ENCODE peak calls at places on chromosomes 6 and 20, in seven cellular contexts. One of them, this sample, is unnamed.

GRCh38 chr6:158742988-158743651 is 76.0 kb downstream of the EZR start:
- DNase-seq in uterus: no peak
- DNase-seq in GM23338: no peak
- DNase-seq in fibroblast of lung: peak
- DNase-seq in pancreas: no peak
- DNase-seq in bronchial epithelial cell: peak
- DNase-seq in tibial nerve: no peak
- DNase-seq in this sample: no peak

GRCh38 chr6:70216767-70217166 is 86.1 kb downstream of the COL9A1 start:
- DNase-seq in tibial nerve: no peak
- DNase-seq in GM23338: no peak
- DNase-seq in uterus: no peak
- DNase-seq in bronchial epithelial cell: no peak
- DNase-seq in fibroblast of lung: no peak
- DNase-seq in pancreas: no peak
- DNase-seq in this sample: no peak

GRCh38 chr6:3977875-3978711 is 100.8 kb downstream of the FAM217A start:
- DNase-seq in bronchial epithelial cell: peak
- DNase-seq in tibial nerve: no peak
- DNase-seq in pancreas: no peak
- DNase-seq in GM23338: peak
- DNase-seq in fibroblast of lung: peak
- DNase-seq in uterus: peak
- DNase-seq in this sample: peak

GRCh38 chr20:48635361-48635760 is 192.4 kb downstream of the PREX1 start:
- DNase-seq in bronchial epithelial cell: no peak
- DNase-seq in tibial nerve: no peak
- DNase-seq in uterus: no peak
- DNase-seq in fibroblast of lung: no peak
- DNase-seq in GM23338: no peak
- DNase-seq in pancreas: no peak
- DNase-seq in this sample: no peak

GRCh38 chr6:87243812-87244211 is 78.6 kb upstream of the SMIM8 start:
- DNase-seq in bronchial epithelial cell: no peak
- DNase-seq in uterus: no peak
- DNase-seq in GM23338: no peak
- DNase-seq in tibial nerve: no peak
- DNase-seq in fibroblast of lung: no peak
- DNase-seq in pancreas: no peak
- DNase-seq in this sample: no peak

GRCh38 chr20:13338999-13339411 is 117.9 kb downstream of the ISM1 start:
- DNase-seq in pancreas: no peak
- DNase-seq in tibial nerve: no peak
- DNase-seq in bronchial epithelial cell: no peak
- DNase-seq in fibroblast of lung: no peak
- DNase-seq in uterus: no peak
- DNase-seq in GM23338: no peak
- DNase-seq in this sample: no peak

GRCh38 chr20:63080811-63081210 is 74.0 kb upstream of the BHLHE23 start:
- DNase-seq in GM23338: no peak
- DNase-seq in pancreas: no peak
- DNase-seq in fibroblast of lung: no peak
- DNase-seq in tibial nerve: no peak
- DNase-seq in uterus: no peak
- DNase-seq in bronchial epithelial cell: no peak
- DNase-seq in this sample: no peak

GRCh38 chr6:110137924-110138887 is 41.3 kb downstream of the WASF1 start:
- DNase-seq in bronchial epithelial cell: no peak
- DNase-seq in GM23338: peak
- DNase-seq in pancreas: no peak
- DNase-seq in uterus: no peak
- DNase-seq in tibial nerve: no peak
- DNase-seq in fibroblast of lung: no peak
- DNase-seq in this sample: no peak

GRCh38 chr6:154767419-154767818 is 34.2 kb downstream of the SCAF8 start:
- DNase-seq in fibroblast of lung: no peak
- DNase-seq in GM23338: no peak
- DNase-seq in bronchial epithelial cell: no peak
- DNase-seq in uterus: no peak
- DNase-seq in tibial nerve: no peak
- DNase-seq in pancreas: no peak
- DNase-seq in this sample: no peak

GRCh38 chr6:37367557-37367956 is 13.8 kb downstream of the RNF8 start:
- DNase-seq in pancreas: no peak
- DNase-seq in tibial nerve: no peak
- DNase-seq in GM23338: no peak
- DNase-seq in bronchial epithelial cell: peak
- DNase-seq in fibroblast of lung: no peak
- DNase-seq in uterus: no peak
- DNase-seq in this sample: no peak

GRCh38 chr6:37368961-37369320 is 15.2 kb downstream of the RNF8 start:
- DNase-seq in pancreas: no peak
- DNase-seq in fibroblast of lung: no peak
- DNase-seq in bronchial epithelial cell: no peak
- DNase-seq in uterus: no peak
- DNase-seq in tibial nerve: no peak
- DNase-seq in GM23338: no peak
- DNase-seq in this sample: no peak

GRCh38 chr6:37366910-37367309 is 13.1 kb downstream of the RNF8 start:
- DNase-seq in tibial nerve: no peak
- DNase-seq in pancreas: no peak
- DNase-seq in fibroblast of lung: no peak
- DNase-seq in GM23338: no peak
- DNase-seq in bronchial epithelial cell: no peak
- DNase-seq in uterus: no peak
- DNase-seq in this sample: peak

GRCh38 chr6:37362101-37362823 is 8.5 kb downstream of the RNF8 start:
- DNase-seq in pancreas: no peak
- DNase-seq in tibial nerve: no peak
- DNase-seq in bronchial epithelial cell: no peak
- DNase-seq in fibroblast of lung: no peak
- DNase-seq in uterus: no peak
- DNase-seq in GM23338: no peak
- DNase-seq in this sample: no peak

GRCh38 chr6:37365791-37366190 is 12.0 kb downstream of the RNF8 start:
- DNase-seq in GM23338: peak
- DNase-seq in bronchial epithelial cell: peak
- DNase-seq in uterus: no peak
- DNase-seq in tibial nerve: no peak
- DNase-seq in pancreas: no peak
- DNase-seq in fibroblast of lung: peak
- DNase-seq in this sample: peak
- TF ChIP-seq CTCF in GM23338: no peak
- TF ChIP-seq CTCF in bronchial epithelial cell: peak
- TF ChIP-seq CTCF in uterus: no peak
- TF ChIP-seq CTCF in tibial nerve: peak
- TF ChIP-seq CTCF in pancreas: no peak
- TF ChIP-seq CTCF in fibroblast of lung: no peak
- TF ChIP-seq CTCF in this sample: peak

GRCh38 chr6:31543639-31544038 is 1.8 kb upstream of the DDX39B start:
- DNase-seq in tibial nerve: no peak
- DNase-seq in uterus: no peak
- DNase-seq in bronchial epithelial cell: no peak
- DNase-seq in GM23338: no peak
- DNase-seq in fibroblast of lung: no peak
- DNase-seq in pancreas: no peak
- DNase-seq in this sample: no peak

GRCh38 chr6:31540640-31541039 is 1.2 kb downstream of the DDX39B start:
- DNase-seq in tibial nerve: no peak
- DNase-seq in pancreas: no peak
- DNase-seq in uterus: no peak
- DNase-seq in GM23338: no peak
- DNase-seq in fibroblast of lung: no peak
- DNase-seq in bronchial epithelial cell: no peak
- DNase-seq in this sample: no peak

GRCh38 chr6:31541059-31541657 is 645 bp downstream of the DDX39B start:
- DNase-seq in fibroblast of lung: peak
- DNase-seq in pancreas: no peak
- DNase-seq in tibial nerve: no peak
- DNase-seq in uterus: no peak
- DNase-seq in bronchial epithelial cell: peak
- DNase-seq in GM23338: peak
- DNase-seq in this sample: peak

GRCh38 chr6:31544676-31545075 is 1.7 kb downstream of the ATP6V1G2 start:
- DNase-seq in uterus: no peak
- DNase-seq in pancreas: no peak
- DNase-seq in GM23338: no peak
- DNase-seq in fibroblast of lung: no peak
- DNase-seq in bronchial epithelial cell: no peak
- DNase-seq in tibial nerve: no peak
- DNase-seq in this sample: no peak

DNA sequence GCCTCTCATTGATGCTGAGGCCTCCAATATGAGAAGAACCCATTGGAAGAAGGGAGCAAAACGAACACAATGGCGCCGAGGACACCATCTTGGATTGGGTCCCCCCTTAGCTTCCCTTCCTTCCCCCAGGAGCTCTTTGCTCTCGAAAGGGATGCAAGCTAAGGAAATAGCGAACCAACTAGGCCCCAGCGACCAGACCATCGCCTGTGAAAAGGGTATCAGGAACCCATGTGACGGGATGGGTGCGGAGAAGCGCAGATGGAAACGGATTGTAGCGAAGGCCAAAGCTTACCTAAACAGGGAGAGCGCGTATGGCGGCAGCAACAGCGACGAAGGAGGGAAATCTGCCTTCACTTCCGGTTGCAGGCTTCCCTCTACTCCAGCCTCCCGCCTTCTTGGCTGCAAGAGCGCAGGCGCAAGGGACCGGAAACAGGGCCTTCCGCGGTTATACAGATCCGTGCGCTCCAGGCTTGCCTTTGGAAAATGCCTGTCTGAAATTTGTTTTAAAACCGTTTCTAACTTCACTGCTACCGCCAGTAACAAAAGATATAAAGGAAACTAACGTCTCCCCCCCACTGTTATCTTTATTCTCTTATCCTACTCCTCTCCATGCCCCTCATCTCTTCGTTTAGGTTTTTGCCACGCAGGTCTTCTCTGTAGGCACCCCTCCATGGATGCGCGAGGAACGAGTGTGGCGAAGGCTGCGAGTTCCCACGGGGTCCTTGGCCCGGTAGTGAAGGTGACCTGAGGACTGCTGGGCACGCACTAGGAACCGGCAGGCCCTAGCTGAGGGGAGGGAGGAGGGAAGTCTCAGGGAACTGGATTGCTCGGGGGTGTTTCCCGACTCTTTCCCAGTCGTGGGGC is at the start of gene DDX39B:
- DNase-seq in GM23338: peak
- DNase-seq in bronchial epithelial cell: peak
- DNase-seq in pancreas: peak
- DNase-seq in uterus: peak
- DNase-seq in fibroblast of lung: peak
- DNase-seq in tibial nerve: peak
- DNase-seq in this sample: peak
- H3K4me3 ChIP-seq in GM23338: peak
- H3K4me3 ChIP-seq in bronchial epithelial cell: peak
- H3K4me3 ChIP-seq in pancreas: peak
- H3K4me3 ChIP-seq in uterus: peak
- H3K4me3 ChIP-seq in fibroblast of lung: peak
- H3K4me3 ChIP-seq in tibial nerve: peak
- H3K4me3 ChIP-seq in this sample: peak

GRCh38 chr20:35277127-35277526 is 795 bp downstream of the MMP24OS start:
- DNase-seq in uterus: no peak
- DNase-seq in GM23338: no peak
- DNase-seq in bronchial epithelial cell: no peak
- DNase-seq in pancreas: no peak
- DNase-seq in fibroblast of lung: no peak
- DNase-seq in tibial nerve: no peak
- DNase-seq in this sample: no peak

GRCh38 chr20:35276408-35276807 is 1.5 kb downstream of the MMP24OS start:
- DNase-seq in uterus: no peak
- DNase-seq in fibroblast of lung: no peak
- DNase-seq in tibial nerve: no peak
- DNase-seq in bronchial epithelial cell: no peak
- DNase-seq in pancreas: no peak
- DNase-seq in GM23338: no peak
- DNase-seq in this sample: no peak

GRCh38 chr20:35279533-35280174 is 1.7 kb upstream of the MMP24OS start:
- DNase-seq in pancreas: no peak
- DNase-seq in uterus: no peak
- DNase-seq in tibial nerve: no peak
- DNase-seq in fibroblast of lung: no peak
- DNase-seq in bronchial epithelial cell: no peak
- DNase-seq in GM23338: no peak
- DNase-seq in this sample: no peak

GRCh38 chr20:35279040-35279439 is 1.1 kb upstream of the MMP24OS start:
- DNase-seq in tibial nerve: no peak
- DNase-seq in uterus: no peak
- DNase-seq in GM23338: no peak
- DNase-seq in bronchial epithelial cell: peak
- DNase-seq in pancreas: no peak
- DNase-seq in fibroblast of lung: no peak
- DNase-seq in this sample: no peak

GRCh38 chr20:35277531-35278395 is at the start of gene MMP24OS:
- DNase-seq in GM23338: peak
- DNase-seq in tibial nerve: peak
- DNase-seq in uterus: peak
- DNase-seq in pancreas: peak
- DNase-seq in fibroblast of lung: peak
- DNase-seq in bronchial epithelial cell: peak
- DNase-seq in this sample: peak
- TF ChIP-seq CTCF in GM23338: no peak
- TF ChIP-seq CTCF in tibial nerve: peak
- TF ChIP-seq CTCF in uterus: peak
- TF ChIP-seq CTCF in pancreas: no peak
- TF ChIP-seq CTCF in fibroblast of lung: peak
- TF ChIP-seq CTCF in bronchial epithelial cell: peak
- TF ChIP-seq CTCF in this sample: no peak

DNA sequence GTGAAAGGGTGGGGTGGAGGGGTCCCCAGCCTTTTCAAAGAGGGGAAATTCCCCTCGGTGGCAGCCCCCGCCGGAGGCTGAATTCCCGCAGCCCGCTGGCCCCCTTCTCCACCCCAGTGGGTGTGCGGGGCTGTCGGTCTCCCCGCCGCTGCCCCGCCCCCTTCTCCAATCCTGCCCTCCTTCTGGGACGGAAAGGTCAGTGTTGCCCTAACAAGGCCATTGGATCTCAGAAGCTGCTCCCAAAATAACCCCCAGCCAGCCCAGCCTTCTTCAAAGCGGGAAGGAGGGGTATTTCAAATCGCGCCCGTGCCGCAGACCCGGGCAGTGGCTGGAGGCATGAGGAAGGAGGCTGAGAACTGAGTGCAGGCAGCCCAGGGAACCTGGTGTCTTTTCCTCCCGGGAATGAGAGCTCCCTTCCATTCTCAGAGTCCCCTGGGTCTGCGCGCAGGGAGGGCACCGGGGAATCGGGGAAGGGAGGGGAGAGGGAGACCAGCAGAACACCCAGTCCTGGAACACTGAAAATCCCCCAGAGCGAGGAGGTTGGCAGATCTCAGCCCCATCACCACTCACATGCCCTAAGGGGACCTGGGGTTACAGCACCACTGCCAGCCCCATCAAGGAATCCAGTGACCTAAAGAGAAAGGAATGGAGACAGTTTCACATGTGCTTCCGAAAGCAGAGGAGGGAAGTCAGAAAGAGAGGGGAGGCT is at the start of gene JPH2:
- DNase-seq in GM23338: peak
- DNase-seq in pancreas: no peak
- DNase-seq in uterus: peak
- DNase-seq in fibroblast of lung: peak
- DNase-seq in bronchial epithelial cell: peak
- DNase-seq in tibial nerve: no peak
- DNase-seq in this sample: peak
- H3K4me3 ChIP-seq in GM23338: peak
- H3K4me3 ChIP-seq in pancreas: peak
- H3K4me3 ChIP-seq in uterus: peak
- H3K4me3 ChIP-seq in fibroblast of lung: peak
- H3K4me3 ChIP-seq in bronchial epithelial cell: peak
- H3K4me3 ChIP-seq in tibial nerve: peak
- H3K4me3 ChIP-seq in this sample: peak

GRCh38 chr6:169557887-169558286 is 143.9 kb downstream of the WDR27 start:
- DNase-seq in tibial nerve: no peak
- DNase-seq in uterus: no peak
- DNase-seq in pancreas: no peak
- DNase-seq in GM23338: no peak
- DNase-seq in bronchial epithelial cell: no peak
- DNase-seq in fibroblast of lung: no peak
- DNase-seq in this sample: no peak
- TF ChIP-seq CTCF in tibial nerve: no peak
- TF ChIP-seq CTCF in uterus: no peak
- TF ChIP-seq CTCF in pancreas: no peak
- TF ChIP-seq CTCF in GM23338: no peak
- TF ChIP-seq CTCF in bronchial epithelial cell: no peak
- TF ChIP-seq CTCF in fibroblast of lung: no peak
- TF ChIP-seq CTCF in this sample: no peak

This sample was measured in foreskin fibroblast.